ENCODE peak calls at places on chromosomes 16 and 17, in six cellular contexts. One of them, this sample, is unnamed.

GRCh38 chr17:50668025-50668837 is 33.5 kb downstream of the ABCC3 start:
- DNase-seq in tibial artery: no peak
- DNase-seq in cardiac fibroblast: peak; percentile 59
- DNase-seq in stimulated activated CD8-positive, alpha-beta memory T cell treated with anti-CD3 and anti-CD28 coated beads, Interleukin-4, amount 100 ng/mL, for 1 hour: no peak
- DNase-seq in fibroblast of lung: peak; percentile 57
- DNase-seq in psoas muscle: no peak
- DNase-seq in this sample: no peak

GRCh38 chr17:58325976-58326468 is 2.6 kb downstream of the TSPOAP1 start:
- DNase-seq in tibial artery: no peak
- DNase-seq in cardiac fibroblast: no peak
- DNase-seq in stimulated activated CD8-positive, alpha-beta memory T cell treated with anti-CD3 and anti-CD28 coated beads, Interleukin-4, amount 100 ng/mL, for 1 hour: no peak
- DNase-seq in fibroblast of lung: no peak
- DNase-seq in psoas muscle: no peak
- DNase-seq in this sample: no peak

GRCh38 chr17:32317353-32317752 is 24.6 kb downstream of the C17orf75 start:
- DNase-seq in tibial artery: no peak
- DNase-seq in cardiac fibroblast: no peak
- DNase-seq in stimulated activated CD8-positive, alpha-beta memory T cell treated with anti-CD3 and anti-CD28 coated beads, Interleukin-4, amount 100 ng/mL, for 1 hour: no peak
- DNase-seq in fibroblast of lung: no peak
- DNase-seq in psoas muscle: no peak
- DNase-seq in this sample: no peak

GRCh38 chr16:68069511-68070248 is 15.5 kb upstream of the NFATC3 start:
- DNase-seq in tibial artery: no peak
- DNase-seq in cardiac fibroblast: no peak
- DNase-seq in stimulated activated CD8-positive, alpha-beta memory T cell treated with anti-CD3 and anti-CD28 coated beads, Interleukin-4, amount 100 ng/mL, for 1 hour: no peak
- DNase-seq in fibroblast of lung: no peak
- DNase-seq in psoas muscle: peak; percentile 80
- DNase-seq in this sample: no peak

GRCh38 chr16:49562228-49562627 is 188.6 kb downstream of the C16orf78 start:
- DNase-seq in tibial artery: no peak
- DNase-seq in cardiac fibroblast: no peak
- DNase-seq in stimulated activated CD8-positive, alpha-beta memory T cell treated with anti-CD3 and anti-CD28 coated beads, Interleukin-4, amount 100 ng/mL, for 1 hour: no peak
- DNase-seq in fibroblast of lung: no peak
- DNase-seq in psoas muscle: no peak
- DNase-seq in this sample: no peak

GRCh38 chr17:72760368-72760767 is 332.1 kb downstream of the SLC39A11 start:
- DNase-seq in tibial artery: no peak
- DNase-seq in cardiac fibroblast: no peak
- DNase-seq in stimulated activated CD8-positive, alpha-beta memory T cell treated with anti-CD3 and anti-CD28 coated beads, Interleukin-4, amount 100 ng/mL, for 1 hour: no peak
- DNase-seq in fibroblast of lung: no peak
- DNase-seq in psoas muscle: no peak
- DNase-seq in this sample: no peak

GRCh38 chr17:70314506-70314905 is 145.2 kb downstream of the KCNJ2 start:
- DNase-seq in tibial artery: no peak
- DNase-seq in cardiac fibroblast: no peak
- DNase-seq in stimulated activated CD8-positive, alpha-beta memory T cell treated with anti-CD3 and anti-CD28 coated beads, Interleukin-4, amount 100 ng/mL, for 1 hour: no peak
- DNase-seq in fibroblast of lung: no peak
- DNase-seq in psoas muscle: no peak
- DNase-seq in this sample: no peak

GRCh38 chr16:51125992-51126391 is 25.1 kb downstream of the SALL1 start:
- DNase-seq in tibial artery: no peak
- DNase-seq in cardiac fibroblast: no peak
- DNase-seq in stimulated activated CD8-positive, alpha-beta memory T cell treated with anti-CD3 and anti-CD28 coated beads, Interleukin-4, amount 100 ng/mL, for 1 hour: no peak
- DNase-seq in fibroblast of lung: no peak
- DNase-seq in psoas muscle: no peak
- DNase-seq in this sample: no peak

GRCh38 chr17:70804161-70804560 is 634.8 kb downstream of the KCNJ2 start:
- DNase-seq in tibial artery: no peak
- DNase-seq in cardiac fibroblast: peak; percentile 49
- DNase-seq in stimulated activated CD8-positive, alpha-beta memory T cell treated with anti-CD3 and anti-CD28 coated beads, Interleukin-4, amount 100 ng/mL, for 1 hour: no peak
- DNase-seq in fibroblast of lung: peak; percentile 66
- DNase-seq in psoas muscle: no peak
- DNase-seq in this sample: no peak

GRCh38 chr17:10802487-10803284 is 1.2 kb downstream of the TMEM238L start:
- DNase-seq in tibial artery: no peak
- DNase-seq in cardiac fibroblast: no peak
- DNase-seq in stimulated activated CD8-positive, alpha-beta memory T cell treated with anti-CD3 and anti-CD28 coated beads, Interleukin-4, amount 100 ng/mL, for 1 hour: no peak
- DNase-seq in fibroblast of lung: no peak
- DNase-seq in psoas muscle: no peak
- DNase-seq in this sample: no peak

GRCh38 chr17:46819906-46820351 is 1.4 kb upstream of the WNT3 start:
- DNase-seq in tibial artery: no peak
- DNase-seq in cardiac fibroblast: no peak
- DNase-seq in stimulated activated CD8-positive, alpha-beta memory T cell treated with anti-CD3 and anti-CD28 coated beads, Interleukin-4, amount 100 ng/mL, for 1 hour: no peak
- DNase-seq in fibroblast of lung: no peak
- DNase-seq in psoas muscle: no peak
- DNase-seq in this sample: peak; percentile 56

GRCh38 chr16:62596101-62596500 is 559.9 kb upstream of the CDH8 start:
- DNase-seq in tibial artery: no peak
- DNase-seq in cardiac fibroblast: no peak
- DNase-seq in stimulated activated CD8-positive, alpha-beta memory T cell treated with anti-CD3 and anti-CD28 coated beads, Interleukin-4, amount 100 ng/mL, for 1 hour: no peak
- DNase-seq in fibroblast of lung: no peak
- DNase-seq in psoas muscle: no peak
- DNase-seq in this sample: peak; percentile 42

GRCh38 chr17:11701906-11702305 is 103.6 kb downstream of the DNAH9 start:
- DNase-seq in tibial artery: no peak
- DNase-seq in cardiac fibroblast: no peak
- DNase-seq in stimulated activated CD8-positive, alpha-beta memory T cell treated with anti-CD3 and anti-CD28 coated beads, Interleukin-4, amount 100 ng/mL, for 1 hour: no peak
- DNase-seq in fibroblast of lung: no peak
- DNase-seq in psoas muscle: no peak
- DNase-seq in this sample: no peak

GRCh38 chr17:77666881-77667395 is 291.6 kb upstream of the TNRC6C start:
- DNase-seq in tibial artery: no peak
- DNase-seq in cardiac fibroblast: no peak
- DNase-seq in stimulated activated CD8-positive, alpha-beta memory T cell treated with anti-CD3 and anti-CD28 coated beads, Interleukin-4, amount 100 ng/mL, for 1 hour: peak; percentile 25
- DNase-seq in fibroblast of lung: no peak
- DNase-seq in psoas muscle: no peak
- DNase-seq in this sample: no peak

GRCh38 chr17:44990994-44991393 is 22.9 kb upstream of the C1QL1 start:
- DNase-seq in tibial artery: no peak
- DNase-seq in cardiac fibroblast: no peak
- DNase-seq in stimulated activated CD8-positive, alpha-beta memory T cell treated with anti-CD3 and anti-CD28 coated beads, Interleukin-4, amount 100 ng/mL, for 1 hour: no peak
- DNase-seq in fibroblast of lung: no peak
- DNase-seq in psoas muscle: no peak
- DNase-seq in this sample: no peak

GRCh38 chr16:16007743-16008111 is 58.3 kb downstream of the ABCC1 start:
- DNase-seq in tibial artery: no peak
- DNase-seq in cardiac fibroblast: no peak
- DNase-seq in stimulated activated CD8-positive, alpha-beta memory T cell treated with anti-CD3 and anti-CD28 coated beads, Interleukin-4, amount 100 ng/mL, for 1 hour: no peak
- DNase-seq in fibroblast of lung: no peak
- DNase-seq in psoas muscle: no peak
- DNase-seq in this sample: no peak

GRCh38 chr17:66982011-66982508 is 17.6 kb downstream of the CACNG4 start:
- DNase-seq in tibial artery: no peak
- DNase-seq in cardiac fibroblast: no peak
- DNase-seq in stimulated activated CD8-positive, alpha-beta memory T cell treated with anti-CD3 and anti-CD28 coated beads, Interleukin-4, amount 100 ng/mL, for 1 hour: no peak
- DNase-seq in fibroblast of lung: no peak
- DNase-seq in psoas muscle: no peak
- DNase-seq in this sample: no peak

GRCh38 chr17:10018461-10018891 is 113.4 kb upstream of the RCVRN start:
- DNase-seq in tibial artery: peak; percentile 53
- DNase-seq in cardiac fibroblast: no peak
- DNase-seq in stimulated activated CD8-positive, alpha-beta memory T cell treated with anti-CD3 and anti-CD28 coated beads, Interleukin-4, amount 100 ng/mL, for 1 hour: no peak
- DNase-seq in fibroblast of lung: no peak
- DNase-seq in psoas muscle: no peak
- DNase-seq in this sample: peak; percentile 42

GRCh38 chr17:75326587-75326955 is 37.3 kb upstream of the SLC25A19 start:
- DNase-seq in tibial artery: no peak
- DNase-seq in cardiac fibroblast: no peak
- DNase-seq in stimulated activated CD8-positive, alpha-beta memory T cell treated with anti-CD3 and anti-CD28 coated beads, Interleukin-4, amount 100 ng/mL, for 1 hour: no peak
- DNase-seq in fibroblast of lung: no peak
- DNase-seq in psoas muscle: no peak
- DNase-seq in this sample: no peak

GRCh38 chr17:12743046-12743445 is 46.3 kb upstream of the ARHGAP44 start:
- DNase-seq in tibial artery: no peak
- DNase-seq in cardiac fibroblast: no peak
- DNase-seq in stimulated activated CD8-positive, alpha-beta memory T cell treated with anti-CD3 and anti-CD28 coated beads, Interleukin-4, amount 100 ng/mL, for 1 hour: no peak
- DNase-seq in fibroblast of lung: no peak
- DNase-seq in psoas muscle: no peak
- DNase-seq in this sample: no peak

This sample was measured in neural progenitor cell.